ENCODE peak calls at places on chromosomes 3 and 15, in four cellular contexts. One of them, this sample, is unnamed.

GRCh38 chr3:36201546-36201945 is 178.8 kb upstream of the STAC start:
- DNase-seq in H9: no peak
- DNase-seq in nephron progenitor cell: peak
- DNase-seq in NCI-H774: no peak
- DNase-seq in this sample: no peak

GRCh38 chr3:123096701-123097100 is 29.9 kb downstream of the PDIA5 start:
- DNase-seq in nephron progenitor cell: no peak
- DNase-seq in H9: no peak
- DNase-seq in NCI-H774: no peak
- DNase-seq in this sample: no peak

GRCh38 chr15:39852237-39852636 is 67.8 kb downstream of the GPR176 start:
- DNase-seq in H9: no peak
- DNase-seq in nephron progenitor cell: no peak
- DNase-seq in NCI-H774: no peak
- DNase-seq in this sample: no peak

GRCh38 chr3:10428393-10429091 is 76.8 kb downstream of the ATP2B2 start:
- DNase-seq in NCI-H774: no peak
- DNase-seq in nephron progenitor cell: no peak
- DNase-seq in H9: no peak
- DNase-seq in this sample: no peak

GRCh38 chr15:45165536-45165935 is 22.2 kb downstream of the SHF start:
- DNase-seq in H9: no peak
- DNase-seq in NCI-H774: no peak
- DNase-seq in nephron progenitor cell: no peak
- DNase-seq in this sample: no peak

GRCh38 chr3:8762607-8763377 is 6.6 kb downstream of the OXTR start:
- DNase-seq in nephron progenitor cell: no peak
- DNase-seq in H9: peak
- DNase-seq in NCI-H774: no peak
- DNase-seq in this sample: no peak

GRCh38 chr15:80662756-80663553 is 32.2 kb upstream of the ABHD17C start:
- DNase-seq in nephron progenitor cell: no peak
- DNase-seq in H9: no peak
- DNase-seq in NCI-H774: peak
- DNase-seq in this sample: no peak

GRCh38 chr3:79414821-79415220 is 353.0 kb downstream of the ROBO1 start:
- DNase-seq in NCI-H774: no peak
- DNase-seq in H9: no peak
- DNase-seq in nephron progenitor cell: no peak
- DNase-seq in this sample: no peak

GRCh38 chr3:188452158-188452772 is 298.3 kb downstream of the LPP start:
- DNase-seq in NCI-H774: no peak
- DNase-seq in nephron progenitor cell: no peak
- DNase-seq in H9: no peak
- DNase-seq in this sample: no peak

GRCh38 chr15:64030123-64030522 is 16.2 kb downstream of the DAPK2 start:
- DNase-seq in H9: no peak
- DNase-seq in NCI-H774: no peak
- DNase-seq in nephron progenitor cell: no peak
- DNase-seq in this sample: no peak

GRCh38 chr3:119831941-119832371 is 50.1 kb downstream of the NR1I2 start:
- DNase-seq in H9: no peak
- DNase-seq in nephron progenitor cell: no peak
- DNase-seq in NCI-H774: no peak
- DNase-seq in this sample: no peak

GRCh38 chr3:72255736-72256559 is 471.0 kb upstream of the PROK2 start:
- DNase-seq in H9: no peak
- DNase-seq in nephron progenitor cell: no peak
- DNase-seq in NCI-H774: peak
- DNase-seq in this sample: no peak

GRCh38 chr3:46695177-46695961 is 1.9 kb upstream of the ALS2CL start:
- DNase-seq in nephron progenitor cell: peak
- DNase-seq in H9: peak
- DNase-seq in NCI-H774: no peak
- DNase-seq in this sample: peak

GRCh38 chr15:43531018-43531667 is 13.7 kb downstream of the MAP1A start:
- DNase-seq in NCI-H774: no peak
- DNase-seq in nephron progenitor cell: no peak
- DNase-seq in H9: no peak
- DNase-seq in this sample: no peak

GRCh38 chr3:50525191-50525590 is 21.8 kb upstream of the CACNA2D2 start:
- DNase-seq in H9: no peak
- DNase-seq in nephron progenitor cell: no peak
- DNase-seq in NCI-H774: no peak
- DNase-seq in this sample: no peak

GRCh38 chr15:68205949-68206539 is 912 bp upstream of the CALML4 start:
- DNase-seq in nephron progenitor cell: no peak
- DNase-seq in H9: peak
- DNase-seq in NCI-H774: no peak
- DNase-seq in this sample: no peak